ENCODE peak calls at places on chromosomes 3 and 15, in eight cellular contexts. C, Y, Z, L, G, A, S and V are unnamed samples.

GRCh38 chr15:51550841-51551240 is 71.7 kb downstream of the DMXL2 start:
- DNase-seq in C (no peak), Y (no peak), Z (no peak), L (no peak), G (no peak), A (no peak), S (no peak), V (no peak)

GRCh38 chr3:196991581-196992460 is 23.2 kb upstream of the PIGZ start:
- DNase-seq in C (no peak), Y (no peak), Z (no peak), L (no peak), G (no peak), A (no peak), S (no peak), V (no peak)

GRCh38 chr3:79351693-79352092 is 416.1 kb downstream of the ROBO1 start:
- DNase-seq in C (no peak), Y (peak), Z (no peak), L (no peak), G (no peak), A (no peak), S (no peak), V (no peak)

GRCh38 chr3:161914703-161915102 is 418.1 kb downstream of the OTOL1 start:
- DNase-seq in C (no peak), Y (no peak), Z (peak), L (peak), G (peak), A (peak), S (peak), V (peak)

GRCh38 chr15:72770673-72771328 is 12.8 kb downstream of the ADPGK start:
- DNase-seq in C (no peak), Y (no peak), Z (no peak), L (no peak), G (no peak), A (no peak), S (no peak), V (no peak)

GRCh38 chr15:31365032-31365654 is 38.5 kb downstream of the KLF13 start:
- DNase-seq in C (no peak), Y (no peak), Z (no peak), L (no peak), G (no peak), A (no peak), S (no peak), V (no peak)

GRCh38 chr15:90686435-90687218 is 30.5 kb upstream of the BLM start:
- DNase-seq in C (peak), Y (no peak), Z (no peak), L (no peak), G (no peak), A (no peak), S (no peak), V (no peak)

GRCh38 chr15:97490429-97490828 is 470.1 kb upstream of the ARRDC4 start:
- DNase-seq in C (no peak), Y (no peak), Z (no peak), L (no peak), G (no peak), A (no peak), S (no peak), V (no peak)

GRCh38 chr15:43930556-43930955 is 103.8 kb downstream of the WDR76 start:
- DNase-seq in C (no peak), Y (no peak), Z (no peak), L (no peak), G (peak), A (no peak), S (no peak), V (no peak)